ENCODE peak calls at places on chromosome 5, in six cellular contexts. I is RWPE2, S is HFF-Myc, T is frontal cortex, C is T-helper 2 cell, R is iris pigment epithelial cell. E is an unnamed sample.

GRCh38 chr5:116525680-116526079 is 48.9 kb downstream of the SEMA6A start:
- DNase-seq in I (no peak), S (no peak), T (no peak), C (no peak), R (no peak), E (no peak)

GRCh38 chr5:77292026-77292757 is 81.7 kb downstream of the PDE8B start:
- DNase-seq in I (no peak), S (no peak), T (no peak), C (no peak), R (peak), E (no peak)

GRCh38 chr5:40681351-40682311 is 1.9 kb downstream of the PTGER4 start:
- DNase-seq in I (peak), S (no peak), T (no peak), C (no peak), R (peak), E (peak)

GRCh38 chr5:132001647-132002561 is 9.6 kb downstream of the ACSL6 start:
- DNase-seq in I (no peak), S (peak), T (no peak), C (no peak), R (peak), E (no peak)

GRCh38 chr5:177022386-177023246 is at the start of gene ZNF346:
- DNase-seq in I (peak), S (peak), T (peak), C (peak), R (peak), E (peak)

GRCh38 chr5:58406394-58406793 is 53.5 kb downstream of the PLK2 start:
- DNase-seq in I (no peak), S (no peak), T (no peak), C (no peak), R (no peak), E (no peak)

GRCh38 chr5:326109-326508 is 4.6 kb downstream of the AHRR start:
- DNase-seq in I (no peak), S (no peak), T (no peak), C (no peak), R (no peak), E (no peak)

GRCh38 chr5:180090098-180090768 is 18.7 kb upstream of the RNF130 start:
- DNase-seq in I (no peak), S (no peak), T (peak), C (peak), R (peak), E (peak)

GRCh38 chr5:94693043-94693822 is 74.8 kb downstream of the SLF1 start:
- DNase-seq in I (no peak), S (peak), T (no peak), C (no peak), R (peak), E (no peak)

GRCh38 chr5:159902444-159903121 is 13.7 kb upstream of the ADRA1B start:
- DNase-seq in I (peak), S (no peak), T (no peak), C (no peak), R (peak), E (no peak)

GRCh38 chr5:4571248-4571950 is 568.7 kb upstream of the ADAMTS16 start:
- DNase-seq in I (no peak), S (no peak), T (no peak), C (no peak), R (peak), E (no peak)

GRCh38 chr5:143229896-143230675 is 173.4 kb downstream of the NR3C1 start:
- DNase-seq in I (no peak), S (peak), T (no peak), C (no peak), R (no peak), E (no peak)

GRCh38 chr5:77816686-77817085 is 40.5 kb upstream of the TBCA start:
- DNase-seq in I (no peak), S (no peak), T (no peak), C (no peak), R (no peak), E (no peak)

GRCh38 chr5:74530316-74530917 is 110.1 kb downstream of the ENC1 start:
- DNase-seq in I (no peak), S (no peak), T (no peak), C (no peak), R (peak), E (no peak)

GRCh38 chr5:127298623-127299022 is 8.0 kb downstream of the MEGF10 start:
- DNase-seq in I (no peak), S (no peak), T (no peak), C (no peak), R (no peak), E (no peak)

GRCh38 chr5:11302663-11303062 is 541.6 kb upstream of the DAP start:
- DNase-seq in I (no peak), S (no peak), T (no peak), C (no peak), R (no peak), E (no peak)

GRCh38 chr5:142839711-142840441 is 69.7 kb downstream of the ARHGAP26 start:
- DNase-seq in I (no peak), S (no peak), T (no peak), C (no peak), R (peak), E (no peak)

GRCh38 chr5:8843766-8844165 is 702.1 kb downstream of the SEMA5A start:
- DNase-seq in I (no peak), S (peak), T (no peak), C (no peak), R (peak), E (no peak)

GRCh38 chr5:78541058-78541624 is 107.4 kb downstream of the LHFPL2 start:
- DNase-seq in I (no peak), S (no peak), T (no peak), C (no peak), R (no peak), E (no peak)

GRCh38 chr5:59055745-59056448 is 473.0 kb downstream of the RAB3C start:
- DNase-seq in I (no peak), S (no peak), T (no peak), C (no peak), R (peak), E (no peak)

E was measured in stimulated activated naive CD4-positive, alpha-beta T cell.